ENCODE peak calls at places on chromosomes 1 and 21, in four cellular contexts. One of them, this sample, is unnamed.
A peak's percentile ranks its signal among the peaks of the same experiment; 100 is the strongest.

GRCh38 chr21:42425603-42425985 is 21.9 kb downstream of the UBASH3A start:
- DNase-seq in GM12878: peak; percentile 84
- DNase-seq in WTC11: no peak
- DNase-seq in K562: no peak
- DNase-seq in this sample: no peak

GRCh38 chr1:161175771-161176453 is 1.4 kb downstream of the B4GALT3 start:
- DNase-seq in K562: no peak
- DNase-seq in WTC11: no peak
- DNase-seq in GM12878: no peak
- DNase-seq in this sample: no peak

GRCh38 chr1:224644553-224645154 is 28.5 kb downstream of the CNIH3 start:
- DNase-seq in GM12878: peak; percentile 24
- DNase-seq in K562: peak; percentile 76
- DNase-seq in WTC11: peak; percentile 73
- DNase-seq in this sample: peak; percentile 35

GRCh38 chr1:204065174-204065985 is 7.5 kb upstream of the SOX13 start:
- DNase-seq in WTC11: peak; percentile 37
- DNase-seq in K562: no peak
- DNase-seq in GM12878: no peak
- DNase-seq in this sample: no peak

GRCh38 chr1:39758556-39759435 is 12.4 kb downstream of the OXCT2 start:
- DNase-seq in GM12878: no peak
- DNase-seq in K562: no peak
- DNase-seq in WTC11: no peak
- DNase-seq in this sample: no peak

GRCh38 chr1:17084787-17085186 is 31.0 kb upstream of the SDHB start:
- DNase-seq in GM12878: no peak
- DNase-seq in WTC11: no peak
- DNase-seq in K562: no peak
- DNase-seq in this sample: no peak

GRCh38 chr1:198096390-198096789 is 60.4 kb upstream of the NEK7 start:
- DNase-seq in K562: no peak
- DNase-seq in GM12878: no peak
- DNase-seq in WTC11: no peak
- DNase-seq in this sample: no peak

GRCh38 chr1:202643397-202644218 is 66.6 kb downstream of the SYT2 start:
- DNase-seq in GM12878: no peak
- DNase-seq in WTC11: peak; percentile 51
- DNase-seq in K562: peak; percentile 38
- DNase-seq in this sample: no peak

GRCh38 chr1:23588749-23589505 is 29.6 kb upstream of the ID3 start:
- DNase-seq in WTC11: no peak
- DNase-seq in GM12878: no peak
- DNase-seq in K562: no peak
- DNase-seq in this sample: no peak

GRCh38 chr1:235072096-235072495 is 56.5 kb downstream of the TOMM20 start:
- DNase-seq in WTC11: no peak
- DNase-seq in K562: no peak
- DNase-seq in GM12878: no peak
- DNase-seq in this sample: no peak

GRCh38 chr1:112803906-112804762 is 89.0 kb upstream of the PPM1J start:
- DNase-seq in K562: peak; percentile 73
- DNase-seq in GM12878: peak; percentile 4
- DNase-seq in WTC11: peak; percentile 85
- DNase-seq in this sample: peak; percentile 48
- TF ChIP-seq CREM in K562: peak; percentile 34
- TF ChIP-seq CREM in GM12878: no peak
- TF ChIP-seq CREM in WTC11: no peak
- TF ChIP-seq CREM in this sample: no peak

GRCh38 chr1:215526147-215526845 is 40.8 kb upstream of the KCTD3 start:
- DNase-seq in WTC11: no peak
- DNase-seq in GM12878: peak; percentile 16
- DNase-seq in K562: peak; percentile 42
- DNase-seq in this sample: peak; percentile 45
- TF ChIP-seq CREM in WTC11: no peak
- TF ChIP-seq CREM in GM12878: no peak
- TF ChIP-seq CREM in K562: no peak
- TF ChIP-seq CREM in this sample: no peak

DNA sequence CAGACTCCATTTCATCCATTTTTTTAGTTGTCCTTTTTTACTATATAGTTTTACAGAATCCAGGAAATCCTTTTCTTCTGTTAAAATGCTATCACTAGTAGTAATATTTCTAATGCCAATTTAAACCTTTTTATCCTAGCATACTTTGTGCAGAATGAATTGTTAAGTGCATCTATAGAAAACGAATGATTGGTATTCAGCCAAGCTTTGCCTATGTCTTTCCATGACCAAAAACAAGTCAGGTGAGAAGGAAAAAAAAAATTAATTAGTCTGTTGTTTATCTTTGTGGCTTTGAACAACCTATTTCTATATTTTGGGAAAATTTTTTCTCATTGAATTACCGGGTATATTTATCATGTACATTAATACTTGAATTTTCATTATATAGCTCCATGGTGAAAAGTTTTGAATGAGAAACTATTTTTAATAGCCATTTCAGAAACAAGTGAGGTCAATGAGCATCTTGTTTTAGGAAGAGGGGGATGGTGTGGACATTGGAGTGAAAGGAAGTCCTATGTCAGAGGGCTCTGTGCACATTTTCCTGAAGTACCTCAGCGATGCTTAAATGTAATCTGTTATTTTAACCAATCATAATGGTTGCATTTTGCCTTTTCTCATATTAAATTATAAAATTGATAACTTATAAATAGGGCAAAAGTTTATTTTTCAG is 73.9 kb upstream of the S1PR1 start:
- DNase-seq in GM12878: no peak
- DNase-seq in K562: no peak
- DNase-seq in WTC11: no peak
- DNase-seq in this sample: no peak
- TF ChIP-seq CREM in GM12878: no peak
- TF ChIP-seq CREM in K562: no peak
- TF ChIP-seq CREM in WTC11: no peak
- TF ChIP-seq CREM in this sample: no peak

GRCh38 chr21:44074315-44074958 is 32.8 kb upstream of the PWP2 start:
- DNase-seq in GM12878: no peak
- DNase-seq in K562: no peak
- DNase-seq in WTC11: no peak
- DNase-seq in this sample: no peak

GRCh38 chr21:44079446-44079845 is 27.8 kb upstream of the PWP2 start:
- DNase-seq in K562: no peak
- DNase-seq in WTC11: no peak
- DNase-seq in GM12878: no peak
- DNase-seq in this sample: no peak

GRCh38 chr21:44079846-44080245 is 27.4 kb upstream of the PWP2 start:
- DNase-seq in K562: no peak
- DNase-seq in GM12878: no peak
- DNase-seq in WTC11: no peak
- DNase-seq in this sample: no peak

GRCh38 chr21:44078411-44078981 is 28.7 kb upstream of the PWP2 start:
- DNase-seq in GM12878: no peak
- DNase-seq in K562: no peak
- DNase-seq in WTC11: no peak
- DNase-seq in this sample: no peak

DNA sequence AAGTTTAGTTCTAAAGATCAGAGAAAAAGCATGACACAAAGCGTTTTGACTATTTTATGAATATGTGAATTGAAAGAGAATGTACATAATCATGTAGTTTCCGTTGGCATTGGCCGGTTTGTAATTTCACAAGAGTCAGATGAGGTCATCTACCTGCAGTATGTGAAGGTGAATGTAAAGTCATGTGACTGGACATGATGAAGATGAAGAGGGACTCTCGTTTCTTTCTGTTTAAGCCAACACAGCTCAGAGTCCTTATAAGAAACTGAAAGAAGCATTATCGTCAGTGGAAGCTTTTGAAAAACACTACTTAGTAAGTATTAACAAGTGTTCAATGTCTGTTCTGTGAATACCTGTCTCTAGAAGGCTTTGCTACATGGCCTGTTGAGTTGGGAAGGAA is 30.9 kb upstream of the PWP2 start:
- DNase-seq in K562: no peak
- DNase-seq in WTC11: no peak
- DNase-seq in GM12878: no peak
- DNase-seq in this sample: no peak
- TF ChIP-seq CREM in K562: no peak
- TF ChIP-seq CREM in WTC11: no peak
- TF ChIP-seq CREM in GM12878: no peak
- TF ChIP-seq CREM in this sample: no peak

GRCh38 chr1:22252902-22253790 is 110.2 kb upstream of the WNT4 start:
- DNase-seq in WTC11: no peak
- DNase-seq in GM12878: no peak
- DNase-seq in K562: no peak
- DNase-seq in this sample: no peak
- TF ChIP-seq CREM in WTC11: no peak
- TF ChIP-seq CREM in GM12878: no peak
- TF ChIP-seq CREM in K562: no peak
- TF ChIP-seq CREM in this sample: no peak

GRCh38 chr1:11432526-11432925 is 46.4 kb upstream of the DISP3 start:
- DNase-seq in GM12878: no peak
- DNase-seq in K562: no peak
- DNase-seq in WTC11: no peak
- DNase-seq in this sample: no peak

GRCh38 chr1:11429935-11430334 is 49.0 kb upstream of the DISP3 start:
- DNase-seq in GM12878: no peak
- DNase-seq in WTC11: no peak
- DNase-seq in K562: no peak
- DNase-seq in this sample: no peak

GRCh38 chr1:11434506-11434905 is 44.4 kb upstream of the DISP3 start:
- DNase-seq in GM12878: no peak
- DNase-seq in WTC11: no peak
- DNase-seq in K562: no peak
- DNase-seq in this sample: no peak

GRCh38 chr1:11429226-11429625 is 49.7 kb upstream of the DISP3 start:
- DNase-seq in WTC11: no peak
- DNase-seq in K562: no peak
- DNase-seq in GM12878: no peak
- DNase-seq in this sample: no peak

GRCh38 chr1:11431946-11432507 is 46.9 kb upstream of the DISP3 start:
- DNase-seq in K562: no peak
- DNase-seq in GM12878: no peak
- DNase-seq in WTC11: no peak
- DNase-seq in this sample: no peak
- TF ChIP-seq CREM in K562: no peak
- TF ChIP-seq CREM in GM12878: no peak
- TF ChIP-seq CREM in WTC11: no peak
- TF ChIP-seq CREM in this sample: no peak

DNA sequence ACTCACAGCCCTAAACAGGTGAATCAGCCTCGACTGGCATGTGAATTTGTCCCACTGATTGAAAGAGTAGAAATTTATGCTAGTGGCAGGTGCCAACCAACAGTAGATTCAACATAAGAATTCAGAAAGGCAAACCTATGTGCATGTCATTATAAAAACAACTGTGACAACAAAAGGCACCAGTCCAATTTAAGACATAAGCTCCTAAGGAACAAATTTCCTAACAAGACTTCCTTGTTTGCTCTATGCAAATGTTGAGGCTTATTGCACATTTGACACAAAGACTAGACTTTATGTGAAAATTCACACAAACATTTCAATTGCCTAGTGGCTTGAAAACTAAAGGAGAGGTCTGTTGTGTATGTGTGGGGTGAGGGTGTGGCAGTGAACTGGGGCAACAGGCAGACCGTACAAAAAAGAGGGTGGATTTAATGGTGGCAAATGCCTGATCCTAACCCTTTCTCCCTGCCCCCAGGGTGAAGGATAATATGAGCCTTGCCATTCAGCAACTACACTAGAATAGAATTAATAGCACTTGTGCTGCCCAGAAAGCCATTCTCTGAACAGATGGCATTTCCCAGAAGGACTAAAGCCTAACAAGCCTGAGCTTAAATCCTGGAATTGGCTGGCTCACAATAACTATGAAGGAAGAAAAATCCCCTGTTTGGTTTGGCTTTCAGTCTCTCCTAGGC is 74.0 kb downstream of the GLUL start:
- DNase-seq in K562: no peak
- DNase-seq in WTC11: no peak
- DNase-seq in GM12878: no peak
- DNase-seq in this sample: no peak
- TF ChIP-seq CREM in K562: no peak
- TF ChIP-seq CREM in WTC11: no peak
- TF ChIP-seq CREM in GM12878: no peak
- TF ChIP-seq CREM in this sample: no peak

This sample was measured in HepG2.